ENCODE peak calls at places on chromosomes 4 and X, in four cellular contexts. N is tibial nerve, H is fibroblast of lung, S is fibroblast of pulmonary artery. R is an unnamed sample.

GRCh38 chrX:137882960-137883359 is 317.0 kb downstream of the ZIC3 start:
- DNase-seq in N (no peak), H (no peak), S (no peak), R (no peak)

GRCh38 chrX:13250831-13251612 is 68.8 kb downstream of the ATXN3L start:
- DNase-seq in N (no peak), H (peak), S (peak), R (peak)

GRCh38 chr4:6594341-6594740 is 19.4 kb downstream of the MAN2B2 start:
- DNase-seq in N (no peak), H (no peak), S (no peak), R (no peak)

GRCh38 chr4:54315561-54315960 is 86.5 kb downstream of the PDGFRA start:
- DNase-seq in N (no peak), H (no peak), S (no peak), R (no peak)

GRCh38 chr4:169398294-169398693 is 127.5 kb upstream of the SH3RF1 start:
- DNase-seq in N (no peak), H (peak), S (peak), R (peak)

GRCh38 chrX:111555559-111555958 is 44.1 kb downstream of the SERTM2 start:
- DNase-seq in N (no peak), H (no peak), S (no peak), R (no peak)

GRCh38 chr4:825969-826330 is at the start of gene CPLX1:
- DNase-seq in N (no peak), H (no peak), S (no peak), R (no peak)

GRCh38 chr4:6893449-6894085 is 16.1 kb upstream of the TBC1D14 start:
- DNase-seq in N (no peak), H (peak), S (no peak), R (no peak)

GRCh38 chrX:69027181-69028005 is 137.9 kb downstream of the PJA1 start:
- DNase-seq in N (no peak), H (peak), S (peak), R (peak)

GRCh38 chr4:164239976-164240375 is 514.0 kb upstream of the SMIM31 start:
- DNase-seq in N (no peak), H (peak), S (no peak), R (no peak)

GRCh38 chr4:66991521-66991920 is 553.8 kb downstream of the CENPC start:
- DNase-seq in N (no peak), H (no peak), S (no peak), R (no peak)

GRCh38 chr4:77465271-77465670 is 140.3 kb upstream of the CXCL13 start:
- DNase-seq in N (no peak), H (peak), S (peak), R (peak)

GRCh38 chr4:14180166-14180565 is 552.6 kb upstream of the BOD1L1 start:
- DNase-seq in N (no peak), H (no peak), S (no peak), R (no peak)

GRCh38 chr4:13143234-13143633 is 340.9 kb downstream of the RAB28 start:
- DNase-seq in N (no peak), H (no peak), S (no peak), R (no peak)

GRCh38 chrX:32289356-32289755 is 922.0 kb downstream of the DMD start:
- DNase-seq in N (no peak), H (no peak), S (no peak), R (no peak)

GRCh38 chr4:46506876-46507275 is 116.9 kb upstream of the GABRA2 start:
- DNase-seq in N (no peak), H (peak), S (peak), R (no peak)

GRCh38 chrX:103656623-103657022 is 27.8 kb downstream of the TCEAL1 start:
- DNase-seq in N (no peak), H (peak), S (no peak), R (peak)

GRCh38 chrX:151975228-151975593 is 735 bp upstream of the GABRE start:
- DNase-seq in N (no peak), H (no peak), S (no peak), R (no peak)

GRCh38 chr4:14726441-14727405 is 275.6 kb upstream of the CPEB2 start:
- DNase-seq in N (no peak), H (peak), S (peak), R (peak)

GRCh38 chr4:156968479-156968984 is 3.1 kb downstream of the PDGFC start:
- DNase-seq in N (peak), H (peak), S (peak), R (peak)

GRCh38 chrX:39969099-39969825 is 128.5 kb downstream of the BCOR start:
- DNase-seq in N (no peak), H (no peak), S (no peak), R (no peak)

GRCh38 chrX:19879742-19880378 is 7.5 kb downstream of the SH3KBP1 start:
- DNase-seq in N (no peak), H (no peak), S (no peak), R (no peak)

GRCh38 chr4:139666735-139667266 is 1.2 kb downstream of the MGST2 start:
- DNase-seq in N (no peak), H (peak), S (peak), R (peak)

GRCh38 chrX:129697204-129697829 is 41.5 kb upstream of the XPNPEP2 start:
- DNase-seq in N (no peak), H (no peak), S (no peak), R (no peak)

GRCh38 chrX:117510453-117510852 is 606.2 kb downstream of the KLHL13 start:
- DNase-seq in N (no peak), H (no peak), S (no peak), R (no peak)

GRCh38 chrX:97132654-97133415 is 249.1 kb downstream of the RPA4 start:
- DNase-seq in N (no peak), H (no peak), S (peak), R (peak)

GRCh38 chr4:128454281-128455075 is 166.9 kb upstream of the PGRMC2 start:
- DNase-seq in N (peak), H (peak), S (peak), R (peak)

GRCh38 chr4:174764105-174764729 is 64.8 kb downstream of the GLRA3 start:
- DNase-seq in N (no peak), H (peak), S (peak), R (peak)

GRCh38 chr4:75660491-75660890 is 12.7 kb downstream of the G3BP2 start:
- DNase-seq in N (no peak), H (peak), S (no peak), R (no peak)

GRCh38 chr4:168183717-168184571 is 91.6 kb downstream of the ANXA10 start:
- DNase-seq in N (no peak), H (peak), S (peak), R (peak)

GRCh38 chr4:71595576-71596108 is 188.2 kb downstream of the GC start:
- DNase-seq in N (no peak), H (peak), S (no peak), R (no peak)

GRCh38 chr4:138099385-138099784 is 142.8 kb downstream of the SLC7A11 start:
- DNase-seq in N (no peak), H (no peak), S (no peak), R (peak)

GRCh38 chrX:13762015-13762414 is 27.5 kb downstream of the OFD1 start:
- DNase-seq in N (no peak), H (no peak), S (no peak), R (no peak)

GRCh38 chr4:138634915-138635314 is 380.7 kb upstream of the NOCT start:
- DNase-seq in N (no peak), H (no peak), S (no peak), R (no peak)

GRCh38 chr4:144647095-144647959 is 1.4 kb downstream of the HHIP start:
- DNase-seq in N (no peak), H (peak), S (peak), R (peak)

GRCh38 chr4:47617607-47618006 is 132.5 kb downstream of the ATP10D start:
- DNase-seq in N (no peak), H (no peak), S (no peak), R (no peak)

GRCh38 chr4:80197132-80197573 is at the start of gene PRDM8:
- DNase-seq in N (no peak), H (peak), S (peak), R (no peak)

GRCh38 chrX:113950081-113950678 is 633.7 kb upstream of the HTR2C start:
- DNase-seq in N (no peak), H (no peak), S (no peak), R (no peak)

GRCh38 chrX:113959912-113960626 is 623.8 kb upstream of the HTR2C start:
- DNase-seq in N (no peak), H (no peak), S (no peak), R (no peak)

GRCh38 chrX:113954297-113954696 is 629.6 kb upstream of the HTR2C start:
- DNase-seq in N (no peak), H (no peak), S (no peak), R (no peak)
- TF ChIP-seq CTCF in N (no peak), H (no peak), S (no peak), R (no peak)

DNA sequence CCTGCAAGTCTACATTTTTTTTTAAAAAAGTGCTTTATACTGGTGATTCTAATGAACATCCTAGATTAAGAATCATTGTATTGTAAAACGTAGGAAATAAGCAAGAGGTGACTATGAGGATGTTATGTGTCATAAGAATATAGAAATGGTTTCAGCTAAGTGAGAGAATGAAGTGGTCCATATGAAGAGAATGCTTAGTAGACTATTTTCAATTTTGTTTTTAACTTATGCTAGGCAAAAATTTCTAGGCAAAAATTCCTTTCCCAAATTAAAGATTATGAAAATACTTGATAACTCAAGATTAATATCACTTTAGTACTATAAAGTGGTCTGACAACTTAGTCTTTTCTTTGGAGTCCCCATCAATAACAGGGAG is 825 bp downstream of the DYNLT3 start:
- DNase-seq in N (no peak), H (no peak), S (no peak), R (no peak)
- H3K4me3 ChIP-seq in N (peak), H (peak), S (peak), R (peak)

DNA sequence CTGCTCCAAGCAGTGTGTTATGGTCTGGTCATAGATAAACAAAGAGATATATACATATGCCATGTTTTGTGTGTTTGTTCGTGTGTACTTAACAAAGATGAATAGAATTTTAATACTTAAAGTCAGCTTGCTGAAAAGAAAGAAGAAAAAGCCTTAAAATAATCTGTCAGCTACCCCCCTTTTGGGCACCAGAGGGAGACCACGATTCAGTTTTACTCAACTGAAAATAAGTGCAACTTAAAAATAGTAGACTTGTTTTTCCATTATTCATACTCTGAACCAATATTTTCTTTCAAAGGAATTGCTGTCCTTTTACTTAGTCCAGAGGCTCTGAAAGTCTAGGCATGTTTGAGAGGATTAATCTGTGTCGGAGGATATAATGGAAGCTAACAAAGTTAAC is 181.7 kb upstream of the AGTR2 start:
- DNase-seq in N (no peak), H (no peak), S (no peak), R (peak)
- TF ChIP-seq CTCF in N (no peak), H (no peak), S (no peak), R (peak)

GRCh38 chr4:37101196-37101595 is 143.3 kb upstream of the NWD2 start:
- DNase-seq in N (no peak), H (no peak), S (no peak), R (no peak)

GRCh38 chr4:37101686-37102085 is 142.9 kb upstream of the NWD2 start:
- DNase-seq in N (no peak), H (no peak), S (no peak), R (no peak)

DNA sequence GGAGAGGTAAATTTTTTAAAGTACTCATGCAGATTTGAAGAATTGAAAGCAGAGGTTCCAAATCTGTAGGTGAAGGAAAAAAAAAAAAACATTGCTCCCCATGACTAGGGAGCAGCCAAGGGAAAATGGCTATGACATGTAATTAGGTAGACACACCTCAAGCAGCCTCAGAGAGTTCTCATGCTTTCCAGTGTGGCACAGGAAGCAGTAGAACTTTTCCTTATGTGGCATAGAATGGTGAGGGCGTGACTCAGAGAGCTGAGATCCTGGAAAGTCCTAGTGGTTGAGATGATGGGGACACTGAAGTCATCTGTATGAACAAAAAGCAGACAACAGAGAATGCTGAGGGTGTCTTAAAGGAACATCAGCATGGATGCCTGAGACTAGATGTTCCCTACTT is 148.6 kb upstream of the NWD2 start:
- DNase-seq in N (no peak), H (no peak), S (no peak), R (no peak)
- H3K4me3 ChIP-seq in N (no peak), H (no peak), S (no peak), R (no peak)

GRCh38 chrX:44544036-44544435 is 1.4 kb upstream of the FUNDC1 start:
- DNase-seq in N (no peak), H (no peak), S (no peak), R (no peak)

GRCh38 chrX:44542567-44543325 is at the start of gene FUNDC1:
- DNase-seq in N (peak), H (peak), S (peak), R (peak)
- TF ChIP-seq CTCF in N (peak), H (peak), S (peak), R (peak)

DNA sequence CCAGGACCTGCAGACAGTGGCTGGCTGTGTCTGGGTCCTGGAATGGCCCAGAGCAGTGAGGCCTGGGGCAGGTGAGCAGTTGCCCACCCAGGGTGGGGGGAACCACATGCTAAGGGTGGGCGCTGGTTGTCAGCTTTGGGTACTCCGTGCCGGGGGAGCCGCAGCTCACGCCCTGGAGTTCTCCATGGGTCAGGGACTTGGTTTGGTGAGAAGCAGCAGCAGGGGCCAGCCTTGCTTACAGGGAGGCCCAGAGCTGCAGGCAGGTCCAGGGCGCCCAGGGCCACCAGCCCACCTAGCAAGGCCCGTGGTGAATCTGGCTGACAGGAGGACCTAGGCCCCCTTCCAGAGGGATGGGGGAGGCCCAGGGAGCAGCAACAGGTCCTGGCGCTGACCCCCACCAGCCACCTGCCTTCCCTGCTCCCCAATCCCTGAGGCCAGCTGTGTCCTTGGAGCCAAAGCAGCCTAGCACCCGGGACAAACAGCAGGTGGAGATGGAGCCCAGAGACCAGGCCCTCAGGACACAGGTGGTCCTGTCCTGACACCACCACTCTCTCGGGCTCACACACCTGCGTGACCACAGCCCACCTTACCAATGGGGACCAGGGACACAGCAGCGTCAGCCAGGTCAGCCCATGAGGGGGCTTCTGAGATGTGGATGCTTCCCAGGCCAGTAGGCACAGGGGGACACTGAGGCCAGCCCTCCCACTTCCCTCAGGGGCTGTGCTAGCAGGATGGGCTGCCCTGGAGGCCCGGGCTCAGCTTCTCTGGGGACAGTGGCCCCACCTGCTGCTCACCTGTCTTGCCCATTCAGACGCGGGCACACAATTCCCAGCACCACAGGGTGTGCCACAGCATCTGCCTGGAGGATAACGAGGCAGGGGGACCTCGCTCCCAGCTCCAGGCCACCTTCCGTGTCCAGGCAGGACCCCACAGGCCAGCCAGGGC is 3.5 kb downstream of the MXD4 start:
- DNase-seq in N (peak), H (no peak), S (no peak), R (no peak)
- H3K4me3 ChIP-seq in N (no peak), H (no peak), S (no peak), R (no peak)